ENCODE peak calls at places on chromosomes 2 and 18, in five cellular contexts. W is NCI-H1105 treated with DMSO at 0.1 percent for 48 hours; Q is stimulated activated CD4-positive, alpha-beta T cell treated with anti-CD3 and anti-CD28 coated beads, Interleukin-12 subunit alpha, Interleukin-12 subunit beta, amount 100 ng/mL, for 4 hours; R is GDM1; F is cerebellum. O is an unnamed sample.

GRCh38 chr2:102772659-102773058 is 10.8 kb downstream of the TMEM182 start:
- DNase-seq in W (no peak), Q (no peak), R (no peak), F (no peak), O (no peak)

GRCh38 chr2:111617804-111618576 is 266.0 kb downstream of the ANAPC1 start:
- DNase-seq in W (no peak), Q (no peak), R (no peak), F (no peak), O (no peak)

GRCh38 chr2:192885569-192886160 is 690.9 kb upstream of the TMEFF2 start:
- DNase-seq in W (no peak), Q (no peak), R (no peak), F (no peak), O (no peak)

GRCh38 chr2:32825291-32825712 is 121.5 kb upstream of the LTBP1 start:
- DNase-seq in W (peak; percentile 45), Q (no peak), R (no peak), F (no peak), O (no peak)

GRCh38 chr2:225464346-225465025 is 65.0 kb downstream of the NYAP2 start:
- DNase-seq in W (no peak), Q (no peak), R (no peak), F (no peak), O (no peak)

GRCh38 chr2:205193121-205193520 is 489.2 kb upstream of the NRP2 start:
- DNase-seq in W (no peak), Q (no peak), R (no peak), F (no peak), O (no peak)

GRCh38 chr2:61059382-61059781 is 6.3 kb upstream of the SANBR start:
- DNase-seq in W (no peak), Q (no peak), R (no peak), F (no peak), O (no peak)

GRCh38 chr18:62991959-62992358 is 276.6 kb downstream of the PHLPP1 start:
- DNase-seq in W (no peak), Q (no peak), R (no peak), F (no peak), O (no peak)

GRCh38 chr2:38376346-38376682 is 759 bp downstream of the ATL2 start:
- DNase-seq in W (peak; percentile 69), Q (no peak), R (peak; percentile 61), F (peak; percentile 46), O (no peak)

GRCh38 chr2:215499330-215499729 is 63.5 kb upstream of the FN1 start:
- DNase-seq in W (no peak), Q (no peak), R (no peak), F (no peak), O (no peak)

GRCh38 chr18:51196116-51196810 is 1.2 kb downstream of the MEX3C start:
- DNase-seq in W (no peak), Q (peak; percentile 46), R (no peak), F (peak; percentile 10), O (peak; percentile 40)

GRCh38 chr2:224563537-224563936 is 21.6 kb downstream of the CUL3 start:
- DNase-seq in W (no peak), Q (no peak), R (no peak), F (no peak), O (no peak)

GRCh38 chr2:85736456-85737355 is 17.1 kb upstream of the ATOH8 start:
- DNase-seq in W (no peak), Q (no peak), R (no peak), F (no peak), O (no peak)

GRCh38 chr2:120964819-120965218 is 229.2 kb downstream of the GLI2 start:
- DNase-seq in W (no peak), Q (no peak), R (no peak), F (no peak), O (no peak)

GRCh38 chr18:1383465-1383864 is 478.8 kb downstream of the ADCYAP1 start:
- DNase-seq in W (no peak), Q (no peak), R (no peak), F (no peak), O (no peak)

GRCh38 chr2:70191244-70191735 is 471 bp upstream of the C2orf42 start:
- DNase-seq in W (no peak), Q (no peak), R (no peak), F (no peak), O (no peak)

GRCh38 chr2:20707601-20708000 is 40.7 kb downstream of the GDF7 start:
- DNase-seq in W (no peak), Q (no peak), R (no peak), F (no peak), O (no peak)

O was measured in glutamatergic neuron.